ENCODE peak calls at places on chromosomes 12 and 14, in eight cellular contexts. One of them, this sample, is unnamed.

GRCh38 chr12:76038176-76038575 is 6.6 kb upstream of the PHLDA1 start:
- DNase-seq in AG10803: no peak
- DNase-seq in transverse colon: no peak
- DNase-seq in HAP-1: no peak
- DNase-seq in IMR-90: no peak
- DNase-seq in GM23338: no peak
- DNase-seq in fibroblast of lung: no peak
- DNase-seq in heart left ventricle: no peak
- DNase-seq in this sample: peak; percentile 5

GRCh38 chr14:22648506-22648905 is 4.4 kb upstream of the OR6J1 start:
- DNase-seq in AG10803: peak; percentile 61
- DNase-seq in transverse colon: no peak
- DNase-seq in HAP-1: no peak
- DNase-seq in IMR-90: no peak
- DNase-seq in GM23338: no peak
- DNase-seq in fibroblast of lung: peak; percentile 39
- DNase-seq in heart left ventricle: no peak
- DNase-seq in this sample: no peak

GRCh38 chr14:59427653-59428578 is 37.3 kb downstream of the GPR135 start:
- DNase-seq in AG10803: peak; percentile 25
- DNase-seq in transverse colon: no peak
- DNase-seq in HAP-1: no peak
- DNase-seq in IMR-90: no peak
- DNase-seq in GM23338: no peak
- DNase-seq in fibroblast of lung: peak; percentile 70
- DNase-seq in heart left ventricle: peak; percentile 77
- DNase-seq in this sample: peak; percentile 28

GRCh38 chr14:60092516-60092915 is 793 bp downstream of the PCNX4 start:
- DNase-seq in AG10803: peak; percentile 44
- DNase-seq in transverse colon: peak; percentile 18
- DNase-seq in HAP-1: peak; percentile 33
- DNase-seq in IMR-90: peak; percentile 41
- DNase-seq in GM23338: peak; percentile 11
- DNase-seq in fibroblast of lung: peak; percentile 57
- DNase-seq in heart left ventricle: peak; percentile 14
- DNase-seq in this sample: peak; percentile 77

GRCh38 chr14:85076111-85076510 is 453.8 kb upstream of the FLRT2 start:
- DNase-seq in AG10803: no peak
- DNase-seq in transverse colon: no peak
- DNase-seq in HAP-1: no peak
- DNase-seq in IMR-90: no peak
- DNase-seq in GM23338: no peak
- DNase-seq in fibroblast of lung: no peak
- DNase-seq in heart left ventricle: no peak
- DNase-seq in this sample: no peak

GRCh38 chr12:101945361-101946232 is 68.2 kb downstream of the DRAM1 start:
- DNase-seq in AG10803: peak; percentile 73
- DNase-seq in transverse colon: peak; percentile 13
- DNase-seq in HAP-1: no peak
- DNase-seq in IMR-90: peak; percentile 49
- DNase-seq in GM23338: no peak
- DNase-seq in fibroblast of lung: peak; percentile 60
- DNase-seq in heart left ventricle: no peak
- DNase-seq in this sample: peak; percentile 84

GRCh38 chr14:38958589-38958988 is 144.4 kb downstream of the SEC23A start:
- DNase-seq in AG10803: peak; percentile 25
- DNase-seq in transverse colon: no peak
- DNase-seq in HAP-1: no peak
- DNase-seq in IMR-90: no peak
- DNase-seq in GM23338: no peak
- DNase-seq in fibroblast of lung: no peak
- DNase-seq in heart left ventricle: no peak
- DNase-seq in this sample: no peak

GRCh38 chr12:121017966-121018491 is 1.7 kb upstream of the C12orf43 start:
- DNase-seq in AG10803: no peak
- DNase-seq in transverse colon: no peak
- DNase-seq in HAP-1: no peak
- DNase-seq in IMR-90: no peak
- DNase-seq in GM23338: no peak
- DNase-seq in fibroblast of lung: no peak
- DNase-seq in heart left ventricle: no peak
- DNase-seq in this sample: no peak

GRCh38 chr12:55780695-55781094 is 36.8 kb downstream of the SARNP start:
- DNase-seq in AG10803: no peak
- DNase-seq in transverse colon: no peak
- DNase-seq in HAP-1: no peak
- DNase-seq in IMR-90: peak; percentile 57
- DNase-seq in GM23338: no peak
- DNase-seq in fibroblast of lung: no peak
- DNase-seq in heart left ventricle: no peak
- DNase-seq in this sample: peak; percentile 52

GRCh38 chr12:132027636-132028035 is 77.9 kb downstream of the EP400 start:
- DNase-seq in AG10803: no peak
- DNase-seq in transverse colon: no peak
- DNase-seq in HAP-1: no peak
- DNase-seq in IMR-90: no peak
- DNase-seq in GM23338: no peak
- DNase-seq in fibroblast of lung: no peak
- DNase-seq in heart left ventricle: no peak
- DNase-seq in this sample: no peak

GRCh38 chr14:43877351-43877900 is 629.7 kb downstream of the FSCB start:
- DNase-seq in AG10803: no peak
- DNase-seq in transverse colon: no peak
- DNase-seq in HAP-1: no peak
- DNase-seq in IMR-90: no peak
- DNase-seq in GM23338: no peak
- DNase-seq in fibroblast of lung: no peak
- DNase-seq in heart left ventricle: no peak
- DNase-seq in this sample: no peak

GRCh38 chr12:10179871-10180270 is 1.0 kb downstream of the TMEM52B start:
- DNase-seq in AG10803: no peak
- DNase-seq in transverse colon: no peak
- DNase-seq in HAP-1: no peak
- DNase-seq in IMR-90: peak; percentile 55
- DNase-seq in GM23338: no peak
- DNase-seq in fibroblast of lung: peak; percentile 52
- DNase-seq in heart left ventricle: no peak
- DNase-seq in this sample: no peak

GRCh38 chr12:10182662-10183061 is 3.8 kb downstream of the TMEM52B start:
- DNase-seq in AG10803: peak; percentile 85
- DNase-seq in transverse colon: no peak
- DNase-seq in HAP-1: no peak
- DNase-seq in IMR-90: peak; percentile 92
- DNase-seq in GM23338: no peak
- DNase-seq in fibroblast of lung: peak; percentile 95
- DNase-seq in heart left ventricle: no peak
- DNase-seq in this sample: peak; percentile 68

GRCh38 chr12:10174986-10175614 is 3.2 kb upstream of the OLR1 start:
- DNase-seq in AG10803: no peak
- DNase-seq in transverse colon: no peak
- DNase-seq in HAP-1: no peak
- DNase-seq in IMR-90: no peak
- DNase-seq in GM23338: no peak
- DNase-seq in fibroblast of lung: no peak
- DNase-seq in heart left ventricle: no peak
- DNase-seq in this sample: no peak

GRCh38 chr12:10175849-10176641 is 2.8 kb upstream of the TMEM52B start:
- DNase-seq in AG10803: no peak
- DNase-seq in transverse colon: peak; percentile 10
- DNase-seq in HAP-1: no peak
- DNase-seq in IMR-90: no peak
- DNase-seq in GM23338: no peak
- DNase-seq in fibroblast of lung: no peak
- DNase-seq in heart left ventricle: no peak
- DNase-seq in this sample: no peak

GRCh38 chr12:10178766-10179165 is at the start of gene TMEM52B:
- DNase-seq in AG10803: no peak
- DNase-seq in transverse colon: no peak
- DNase-seq in HAP-1: no peak
- DNase-seq in IMR-90: no peak
- DNase-seq in GM23338: no peak
- DNase-seq in fibroblast of lung: no peak
- DNase-seq in heart left ventricle: no peak
- DNase-seq in this sample: no peak
- H3K4me3 ChIP-seq in AG10803: no peak within 1 kb of the TSS
- H3K4me3 ChIP-seq in transverse colon: no peak within 1 kb of the TSS
- H3K4me3 ChIP-seq in HAP-1: no peak within 1 kb of the TSS
- H3K4me3 ChIP-seq in IMR-90: peak within 1 kb of the TSS; percentile 5
- H3K4me3 ChIP-seq in GM23338: no peak within 1 kb of the TSS
- H3K4me3 ChIP-seq in fibroblast of lung: no peak within 1 kb of the TSS
- H3K4me3 ChIP-seq in heart left ventricle: no peak within 1 kb of the TSS
- H3K4me3 ChIP-seq in this sample: no peak within 1 kb of the TSS

DNA sequence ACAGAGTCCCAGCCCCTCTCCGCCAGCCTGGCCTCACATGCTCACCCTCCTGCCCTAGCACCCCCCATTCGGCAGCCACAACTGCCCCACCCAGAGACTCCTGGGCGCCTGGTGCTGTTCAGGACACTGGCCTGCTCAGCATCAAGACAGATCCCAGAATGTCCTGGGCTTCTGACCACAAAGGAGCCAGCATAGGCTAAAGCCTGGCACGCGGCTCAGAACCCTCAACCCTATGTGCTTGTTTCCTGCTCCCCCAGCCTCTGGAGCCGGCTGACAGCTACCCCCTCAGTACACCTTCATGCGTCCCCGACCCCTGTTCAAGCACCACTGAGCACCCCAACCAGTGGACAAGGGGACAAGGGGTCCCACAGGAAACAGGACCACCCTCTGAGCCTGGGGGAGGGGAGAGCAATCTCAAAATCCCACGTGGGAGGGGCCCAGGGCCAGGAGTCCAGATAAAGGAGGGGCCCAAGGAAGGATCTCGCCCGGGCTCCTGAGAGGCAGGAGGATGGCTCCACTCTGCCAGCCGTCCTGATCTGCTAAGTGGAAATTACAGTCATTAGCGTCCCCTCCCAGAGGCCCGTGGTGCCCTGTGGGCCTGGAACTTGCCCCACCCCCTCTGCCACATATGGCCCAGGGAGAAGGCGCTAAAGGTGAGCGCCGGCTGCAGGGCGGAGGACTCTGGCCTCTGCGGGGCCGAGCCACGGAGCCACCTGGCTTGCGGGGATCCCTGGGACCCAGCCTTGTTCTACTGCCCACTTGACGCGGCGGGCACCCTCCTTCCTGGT is 27.1 kb upstream of the GPR132 start:
- DNase-seq in AG10803: no peak
- DNase-seq in transverse colon: peak; percentile 81
- DNase-seq in HAP-1: no peak
- DNase-seq in IMR-90: no peak
- DNase-seq in GM23338: peak; percentile 41
- DNase-seq in fibroblast of lung: no peak
- DNase-seq in heart left ventricle: peak; percentile 30
- DNase-seq in this sample: peak; percentile 14
- H3K4me3 ChIP-seq in AG10803: peak overlapping the region; percentile 79
- H3K4me3 ChIP-seq in transverse colon: peak overlapping the region; percentile 90
- H3K4me3 ChIP-seq in HAP-1: peak overlapping the region; percentile 31
- H3K4me3 ChIP-seq in IMR-90: peak overlapping the region; percentile 90
- H3K4me3 ChIP-seq in GM23338: peak overlapping the region; percentile 71
- H3K4me3 ChIP-seq in fibroblast of lung: peak overlapping the region; percentile 65
- H3K4me3 ChIP-seq in heart left ventricle: peak overlapping the region; percentile 82
- H3K4me3 ChIP-seq in this sample: peak overlapping the region; percentile 84

DNA sequence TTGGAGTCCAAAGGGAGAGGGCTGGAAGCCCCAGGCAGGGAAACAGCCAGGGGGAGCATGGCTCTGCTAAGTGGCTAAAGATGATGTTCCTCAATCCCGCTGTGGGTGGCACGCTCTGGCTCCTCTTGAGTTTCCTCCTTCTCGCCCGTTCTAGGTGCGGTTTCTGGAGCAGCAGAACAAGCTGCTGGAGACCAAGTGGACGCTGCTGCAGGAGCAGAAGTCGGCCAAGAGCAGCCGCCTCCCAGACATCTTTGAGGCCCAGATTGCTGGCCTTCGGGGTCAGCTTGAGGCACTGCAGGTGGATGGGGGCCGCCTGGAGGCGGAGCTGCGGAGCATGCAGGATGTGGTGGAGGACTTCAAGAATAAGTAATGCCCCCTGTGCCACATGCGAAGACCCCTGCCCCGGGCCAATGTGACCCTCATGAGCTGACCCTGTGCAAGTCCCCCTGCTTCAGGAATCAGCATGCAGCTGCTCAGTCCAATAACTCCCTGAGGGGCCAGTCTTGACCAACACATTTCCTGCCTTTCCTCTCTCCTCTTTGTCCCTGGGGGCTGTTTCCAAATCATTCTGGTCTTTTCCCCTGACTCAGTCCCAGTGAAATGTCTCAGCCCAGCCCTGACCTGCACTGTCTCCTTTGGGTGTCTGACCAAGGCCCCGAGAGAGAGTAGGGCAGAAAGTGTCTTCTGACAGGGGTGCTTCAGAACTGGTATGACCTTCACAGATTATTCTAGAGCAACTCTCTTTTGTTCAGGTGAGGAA is 2.1 kb downstream of the KRT7 start:
- DNase-seq in AG10803: peak; percentile 42
- DNase-seq in transverse colon: no peak
- DNase-seq in HAP-1: no peak
- DNase-seq in IMR-90: no peak
- DNase-seq in GM23338: no peak
- DNase-seq in fibroblast of lung: no peak
- DNase-seq in heart left ventricle: no peak
- DNase-seq in this sample: peak; percentile 34
- H3K4me3 ChIP-seq in AG10803: no peak overlapping the region
- H3K4me3 ChIP-seq in transverse colon: no peak overlapping the region
- H3K4me3 ChIP-seq in HAP-1: no peak overlapping the region
- H3K4me3 ChIP-seq in IMR-90: no peak overlapping the region
- H3K4me3 ChIP-seq in GM23338: no peak overlapping the region
- H3K4me3 ChIP-seq in fibroblast of lung: no peak overlapping the region
- H3K4me3 ChIP-seq in heart left ventricle: no peak overlapping the region
- H3K4me3 ChIP-seq in this sample: no peak overlapping the region

GRCh38 chr14:104969741-104970230 is 8.4 kb downstream of the AHNAK2 start:
- DNase-seq in AG10803: no peak
- DNase-seq in transverse colon: no peak
- DNase-seq in HAP-1: no peak
- DNase-seq in IMR-90: no peak
- DNase-seq in GM23338: no peak
- DNase-seq in fibroblast of lung: no peak
- DNase-seq in heart left ventricle: peak; percentile 5
- DNase-seq in this sample: no peak

GRCh38 chr14:104967414-104968152 is 10.6 kb downstream of the AHNAK2 start:
- DNase-seq in AG10803: peak; percentile 24
- DNase-seq in transverse colon: no peak
- DNase-seq in HAP-1: no peak
- DNase-seq in IMR-90: no peak
- DNase-seq in GM23338: peak; percentile 65
- DNase-seq in fibroblast of lung: peak; percentile 52
- DNase-seq in heart left ventricle: peak; percentile 59
- DNase-seq in this sample: peak; percentile 66

GRCh38 chr14:104970231-104971068 is 7.7 kb downstream of the AHNAK2 start:
- DNase-seq in AG10803: peak; percentile 92
- DNase-seq in transverse colon: peak; percentile 64
- DNase-seq in HAP-1: peak; percentile 55
- DNase-seq in IMR-90: peak; percentile 81
- DNase-seq in GM23338: peak; percentile 59
- DNase-seq in fibroblast of lung: peak; percentile 84
- DNase-seq in heart left ventricle: peak; percentile 65
- DNase-seq in this sample: peak; percentile 80

GRCh38 chr14:104968153-104968527 is 10.0 kb downstream of the AHNAK2 start:
- DNase-seq in AG10803: peak; percentile 38
- DNase-seq in transverse colon: peak; percentile 65
- DNase-seq in HAP-1: peak; percentile 59
- DNase-seq in IMR-90: peak; percentile 35
- DNase-seq in GM23338: peak; percentile 73
- DNase-seq in fibroblast of lung: peak; percentile 64
- DNase-seq in heart left ventricle: peak; percentile 82
- DNase-seq in this sample: peak; percentile 77

GRCh38 chr14:104968541-104969401 is 9.4 kb downstream of the AHNAK2 start:
- DNase-seq in AG10803: peak; percentile 40
- DNase-seq in transverse colon: no peak
- DNase-seq in HAP-1: no peak
- DNase-seq in IMR-90: no peak
- DNase-seq in GM23338: no peak
- DNase-seq in fibroblast of lung: no peak
- DNase-seq in heart left ventricle: peak; percentile 6
- DNase-seq in this sample: no peak
- H3K4me3 ChIP-seq in AG10803: peak overlapping the region; percentile 82
- H3K4me3 ChIP-seq in transverse colon: peak overlapping the region; percentile 22
- H3K4me3 ChIP-seq in HAP-1: no peak overlapping the region
- H3K4me3 ChIP-seq in IMR-90: no peak overlapping the region
- H3K4me3 ChIP-seq in GM23338: no peak overlapping the region
- H3K4me3 ChIP-seq in fibroblast of lung: peak overlapping the region; percentile 17
- H3K4me3 ChIP-seq in heart left ventricle: peak overlapping the region; percentile 34
- H3K4me3 ChIP-seq in this sample: peak overlapping the region; percentile 86

This sample was measured in adipocyte.